ENCODE peak calls at places on chromosomes 6 and 20, in five cellular contexts. E is uterus, P is stomach, N is lower leg skin, I is prostate gland. C is an unnamed sample.

GRCh38 chr6:17393335-17394191 is at the start of gene CAP2:
- DNase-seq in P (peak), I (peak), N (peak), E (peak), C (peak)

GRCh38 chr6:65231616-65232015 is 475.4 kb downstream of the EYS start:
- DNase-seq in I (no peak), E (no peak), N (no peak), P (no peak), C (no peak)

GRCh38 chr6:122307577-122307976 is 91.9 kb upstream of the HSF2 start:
- DNase-seq in N (no peak), I (no peak), P (no peak), E (no peak), C (no peak)

GRCh38 chr6:24743265-24743943 is 24.4 kb upstream of the C6orf62 start:
- DNase-seq in I (peak), P (peak), N (no peak), E (no peak), C (no peak)

GRCh38 chr6:32752580-32752979 is 10.8 kb downstream of the HLA-DQB2 start:
- DNase-seq in N (no peak), E (no peak), P (no peak), I (no peak), C (no peak)

GRCh38 chr6:64580346-64580745 is 944.7 kb downstream of the PHF3 start:
- DNase-seq in N (no peak), I (no peak), P (no peak), E (no peak), C (no peak)

GRCh38 chr6:21850682-21851081 is 257.1 kb downstream of the SOX4 start:
- DNase-seq in N (no peak), P (no peak), I (no peak), E (no peak), C (no peak)

GRCh38 chr20:48283470-48284110 is 498.3 kb upstream of the SULF2 start:
- DNase-seq in I (peak), N (no peak), P (peak), E (no peak), C (peak)

GRCh38 chr20:62002882-62003480 is 62.7 kb downstream of the TAF4 start:
- DNase-seq in P (no peak), N (no peak), E (no peak), I (peak), C (peak)

GRCh38 chr20:33569290-33570094 is 79.6 kb downstream of the CBFA2T2 start:
- DNase-seq in I (no peak), N (no peak), P (no peak), E (no peak), C (no peak)

GRCh38 chr20:48697845-48698491 is 129.8 kb downstream of the PREX1 start:
- DNase-seq in I (peak), E (no peak), N (no peak), P (peak), C (peak)

GRCh38 chr6:34953084-34954025 is 64.3 kb downstream of the ANKS1A start:
- DNase-seq in E (no peak), N (no peak), I (no peak), P (no peak), C (no peak)

GRCh38 chr6:157019115-157019628 is 242.0 kb downstream of the ARID1B start:
- DNase-seq in P (no peak), I (no peak), E (no peak), N (no peak), C (no peak)

GRCh38 chr6:13378669-13379590 is 50.6 kb upstream of the TBC1D7 start:
- DNase-seq in I (peak), N (no peak), P (peak), E (no peak), C (no peak)

GRCh38 chr20:63453029-63453523 is 19.4 kb downstream of the KCNQ2 start:
- DNase-seq in I (no peak), N (no peak), E (no peak), P (no peak), C (no peak)

GRCh38 chr6:78670802-78671201 is 196.5 kb upstream of the IRAK1BP1 start:
- DNase-seq in N (no peak), P (no peak), I (no peak), E (no peak), C (no peak)

GRCh38 chr6:21595265-21595950 is 1.9 kb downstream of the SOX4 start:
- DNase-seq in P (peak), I (peak), E (peak), N (peak), C (no peak)

GRCh38 chr20:54323227-54323734 is 115.4 kb downstream of the PFDN4 start:
- DNase-seq in N (no peak), P (no peak), I (no peak), E (no peak), C (no peak)

GRCh38 chr20:58646703-58647102 is 4.4 kb upstream of the STX16 start:
- DNase-seq in E (no peak), I (no peak), P (no peak), N (no peak), C (no peak)

GRCh38 chr6:134816780-134817179 is 133.1 kb downstream of the ALDH8A1 start:
- DNase-seq in E (no peak), P (no peak), I (no peak), N (no peak), C (no peak)

GRCh38 chr20:42204261-42204660 is 586.1 kb upstream of the CHD6 start:
- DNase-seq in P (no peak), E (no peak), N (no peak), I (peak), C (no peak)

GRCh38 chr6:25014806-25015560 is 79.2 kb upstream of the RIPOR2 start:
- DNase-seq in N (no peak), I (no peak), E (peak), P (no peak), C (no peak)

GRCh38 chr6:5302995-5303622 is 41.8 kb downstream of the FARS2 start:
- DNase-seq in P (peak), N (no peak), I (peak), E (no peak), C (peak)

GRCh38 chr6:118776607-118777549 is 117.1 kb upstream of the ASF1A start:
- DNase-seq in E (peak), N (no peak), P (peak), I (peak), C (peak)

GRCh38 chr6:19999319-20000191 is 162.4 kb downstream of the ID4 start:
- DNase-seq in I (no peak), N (no peak), P (no peak), E (no peak), C (no peak)

GRCh38 chr6:7561153-7561964 is 19.9 kb downstream of the DSP start:
- DNase-seq in N (no peak), P (peak), E (no peak), I (peak), C (peak)

GRCh38 chr20:50510706-50511401 is 671 bp downstream of the PTPN1 start:
- DNase-seq in E (no peak), P (no peak), N (peak), I (no peak), C (peak)

GRCh38 chr20:32052792-32053362 is 835 bp downstream of the HCK start:
- DNase-seq in E (no peak), I (no peak), N (peak), P (peak), C (peak)

GRCh38 chr6:110484321-110484720 is 7.9 kb upstream of the SLC22A16 start:
- DNase-seq in N (no peak), I (no peak), P (no peak), E (no peak), C (no peak)

GRCh38 chr20:21564127-21564773 is 50.4 kb upstream of the NKX2-2 start:
- DNase-seq in P (no peak), I (no peak), N (peak), E (no peak), C (peak)

GRCh38 chr20:57350086-57350710 is 857 bp upstream of the RAE1 start:
- DNase-seq in P (no peak), E (no peak), I (no peak), N (no peak), C (no peak)

GRCh38 chr6:20455175-20456075 is 53.7 kb downstream of the E2F3 start:
- DNase-seq in P (no peak), I (no peak), E (no peak), N (no peak), C (peak)

GRCh38 chr6:154402081-154402780 is 45.6 kb upstream of the IPCEF1 start:
- DNase-seq in I (no peak), E (no peak), P (no peak), N (peak), C (no peak)

GRCh38 chr6:105452924-105453756 is 50.3 kb upstream of the PREP start:
- DNase-seq in I (no peak), P (peak), E (no peak), N (no peak), C (no peak)

GRCh38 chr20:58627212-58628072 is 23.6 kb upstream of the STX16 start:
- DNase-seq in E (no peak), I (no peak), P (no peak), N (no peak), C (no peak)

GRCh38 chr6:247353-247752 is 44.9 kb upstream of the DUSP22 start:
- DNase-seq in I (no peak), E (no peak), N (no peak), P (no peak), C (no peak)

GRCh38 chr20:14189794-14190402 is 147.5 kb downstream of the FLRT3 start:
- DNase-seq in P (no peak), E (no peak), N (no peak), I (peak), C (no peak)

GRCh38 chr20:14445310-14445709 is 107.9 kb upstream of the FLRT3 start:
- DNase-seq in I (no peak), N (no peak), P (no peak), E (no peak), C (no peak)

GRCh38 chr6:74222768-74223321 is 526.8 kb downstream of the CD109 start:
- DNase-seq in P (no peak), I (no peak), N (no peak), E (no peak), C (no peak)

GRCh38 chr6:44227138-44227770 is 3.9 kb downstream of the SLC29A1 start:
- DNase-seq in N (no peak), E (no peak), I (no peak), P (no peak), C (no peak)

GRCh38 chr6:44228031-44228430 is 4.6 kb downstream of the SLC29A1 start:
- DNase-seq in E (no peak), I (no peak), P (no peak), N (no peak), C (no peak)

GRCh38 chr6:44228836-44229235 is 5.4 kb downstream of the SLC29A1 start:
- DNase-seq in N (no peak), E (no peak), P (no peak), I (no peak), C (no peak)

GRCh38 chr6:44229376-44230033 is 6.1 kb downstream of the SLC29A1 start:
- DNase-seq in P (no peak), N (no peak), I (no peak), E (no peak), C (peak)

GRCh38 chr6:44228433-44228832 is 5.0 kb downstream of the SLC29A1 start:
- DNase-seq in N (no peak), E (no peak), I (no peak), P (no peak), C (peak)
- TF ChIP-seq POLR2A in N (no peak), E (no peak), I (no peak), P (no peak), C (no peak)

DNA sequence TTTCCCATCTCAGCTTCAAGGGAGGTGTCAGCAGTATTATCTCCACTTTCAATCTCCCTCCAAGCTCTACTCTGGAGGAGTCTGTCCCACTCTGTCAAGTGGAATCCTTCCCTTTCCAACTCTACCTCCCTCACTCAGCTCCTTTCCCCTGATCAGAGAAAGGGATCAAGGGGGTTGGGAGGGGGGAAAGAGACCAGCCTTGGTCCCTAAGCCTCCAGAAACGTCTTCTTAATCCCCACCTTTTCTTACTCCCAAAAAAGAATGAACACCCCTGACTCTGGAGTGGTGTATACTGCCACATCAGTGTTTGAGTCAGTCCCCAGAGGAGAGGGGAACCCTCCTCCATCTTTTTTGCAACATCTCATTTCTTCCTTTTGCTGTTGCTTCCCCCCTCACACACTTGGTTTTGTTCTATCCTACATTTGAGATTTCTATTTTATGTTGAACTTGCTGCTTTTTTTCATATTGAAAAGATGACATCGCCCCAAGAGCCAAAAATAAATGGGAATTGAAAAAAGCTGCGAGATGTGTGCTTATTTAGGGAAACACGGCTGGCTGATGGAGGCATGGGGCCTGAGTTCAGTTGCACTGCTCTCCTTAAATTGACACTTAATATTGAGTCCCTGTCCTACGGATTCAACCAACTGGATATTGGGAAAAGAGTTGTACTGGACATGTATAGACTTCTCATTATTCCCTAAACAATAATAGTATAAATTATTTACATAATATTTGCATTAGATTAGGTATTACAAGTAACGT is 4.9 kb downstream of the TUBB start:
- DNase-seq in I (no peak), P (no peak), E (no peak), N (no peak), C (no peak)
- TF ChIP-seq POLR2A in I (no peak), P (no peak), E (no peak), N (no peak), C (no peak)

DNA sequence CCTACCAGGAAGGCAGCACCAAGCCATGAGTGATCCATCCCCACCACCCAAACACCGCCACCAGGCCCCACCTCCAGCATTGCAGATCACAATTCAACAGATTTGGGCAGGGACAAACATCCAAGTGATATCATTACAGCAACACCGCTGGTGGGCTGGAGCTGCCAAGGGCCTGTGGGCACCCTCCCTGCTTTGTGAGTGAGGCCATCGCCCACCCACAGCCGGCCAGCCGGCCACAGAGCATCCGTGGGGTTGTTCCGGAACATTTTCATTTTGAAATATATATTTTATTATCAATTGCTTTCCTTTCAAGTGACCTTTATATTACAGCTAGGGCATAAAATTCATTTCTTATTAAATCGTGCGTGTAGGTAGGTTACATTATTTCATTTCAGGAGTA is 286.0 kb upstream of the CDH4 start:
- DNase-seq in N (peak), I (no peak), P (no peak), E (no peak), C (no peak)
- TF ChIP-seq POLR2A in N (no peak), I (no peak), P (no peak), E (no peak), C (no peak)

GRCh38 chr6:84224251-84224650 is 3.2 kb downstream of the CEP162 start:
- DNase-seq in N (no peak), I (no peak), E (no peak), P (no peak), C (no peak)

GRCh38 chr6:84222426-84222825 is 5.0 kb downstream of the CEP162 start:
- DNase-seq in P (no peak), E (no peak), N (no peak), I (no peak), C (no peak)

GRCh38 chr6:84228198-84228543 is 728 bp upstream of the CEP162 start:
- DNase-seq in E (no peak), I (no peak), P (no peak), N (no peak), C (no peak)

GRCh38 chr6:84227044-84227433 is 404 bp downstream of the CEP162 start:
- DNase-seq in N (no peak), P (no peak), I (no peak), E (no peak), C (no peak)

DNA sequence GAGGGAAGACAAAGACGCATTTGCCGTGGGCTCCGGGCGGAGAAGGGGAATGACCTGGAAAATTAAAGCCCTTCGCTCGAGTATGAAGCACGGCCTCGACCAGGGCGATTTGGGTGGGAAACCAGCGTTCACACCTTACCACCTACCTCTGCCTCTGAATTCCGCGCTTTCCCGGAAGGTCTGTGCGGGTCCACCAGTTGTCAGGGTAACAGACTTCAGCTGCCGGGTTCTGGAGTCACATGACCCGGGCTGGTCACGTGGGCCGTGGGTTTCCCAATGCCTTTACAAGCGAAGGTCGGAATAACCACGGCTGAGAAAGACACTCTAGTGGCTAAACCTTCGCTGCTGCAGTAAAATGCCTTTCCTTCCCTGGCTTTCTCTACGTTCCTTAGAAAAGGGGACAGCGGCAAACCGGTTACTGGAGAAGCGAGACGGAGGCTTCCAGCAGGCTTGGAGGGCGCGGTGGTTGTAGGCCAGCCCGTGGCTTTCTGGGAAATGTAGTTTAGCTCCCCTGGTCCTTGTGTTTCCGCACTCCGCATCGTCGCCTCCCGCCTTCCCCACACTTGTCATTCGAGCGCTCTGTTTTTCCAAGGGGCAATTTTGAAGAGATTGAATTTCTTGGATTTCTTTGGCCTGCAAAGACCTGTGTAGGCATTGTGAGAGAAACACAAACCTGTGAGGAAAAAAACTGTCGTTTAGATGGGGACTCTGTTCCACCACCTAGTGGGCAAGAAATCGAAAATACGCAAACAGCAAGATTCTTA is at the start of gene CEP162:
- DNase-seq in E (peak), I (peak), P (peak), N (peak), C (peak)
- TF ChIP-seq POLR2A in E (no peak), I (no peak), P (no peak), N (no peak), C (no peak)

GRCh38 chr6:107547061-107547840 is 57.3 kb downstream of the SOBP start:
- DNase-seq in P (no peak), I (no peak), E (no peak), N (no peak), C (no peak)
- TF ChIP-seq POLR2A in P (no peak), I (no peak), E (no peak), N (no peak), C (no peak)

GRCh38 chr6:167225903-167226508 is 65.1 kb upstream of the UNC93A start:
- DNase-seq in E (no peak), N (peak), I (peak), P (no peak), C (no peak)

GRCh38 chr6:167214216-167214615 is 56.4 kb upstream of the GPR31 start:
- DNase-seq in N (peak), P (no peak), E (no peak), I (no peak), C (no peak)

GRCh38 chr6:167221408-167222201 is 63.8 kb upstream of the GPR31 start:
- DNase-seq in P (no peak), I (no peak), N (peak), E (no peak), C (no peak)

GRCh38 chr6:167219967-167220512 is 62.3 kb upstream of the GPR31 start:
- DNase-seq in P (no peak), E (no peak), N (peak), I (no peak), C (peak)
- TF ChIP-seq POLR2A in P (no peak), E (no peak), N (no peak), I (no peak), C (no peak)

C was measured in right lobe of liver.